ENCODE peak calls at places on chromosomes 3 and 15, in six cellular contexts. V is stomach; R is fibroblast of the aortic adventitia; W is progenitor cell of endocrine pancreas; O is CD8-positive, alpha-beta T cell; P is testis. Y is an unnamed sample.

GRCh38 chr3:172280406-172281051 is 167.7 kb downstream of the GHSR start:
- DNase-seq in R (peak; percentile 88), V (no peak), P (no peak), W (no peak), O (no peak), Y (no peak)

GRCh38 chr3:46500631-46501377 is 3.0 kb downstream of the RTP3 start:
- DNase-seq in W (no peak), V (no peak), P (no peak), R (peak; percentile 94), O (no peak), Y (no peak)

GRCh38 chr3:82080792-82081191 is 319.3 kb upstream of the GBE1 start:
- DNase-seq in P (no peak), R (peak; percentile 25), O (no peak), V (no peak), W (no peak), Y (no peak)

GRCh38 chr3:173660645-173661299 is 263.2 kb downstream of the NLGN1 start:
- DNase-seq in V (no peak), O (no peak), P (no peak), W (no peak), R (peak; percentile 19), Y (no peak)

GRCh38 chr15:58515807-58516206 is 84.0 kb downstream of the LIPC start:
- DNase-seq in P (no peak), R (no peak), V (no peak), O (no peak), W (no peak), Y (no peak)

GRCh38 chr3:45890405-45890804 is 4.1 kb downstream of the CCR9 start:
- DNase-seq in W (no peak), O (no peak), R (no peak), P (peak; percentile 20), V (no peak), Y (no peak)

GRCh38 chr15:43204016-43204901 is 16.6 kb downstream of the EPB42 start:
- DNase-seq in P (peak; percentile 74), R (peak; percentile 68), V (peak; percentile 57), O (peak; percentile 15), W (no peak), Y (no peak)

GRCh38 chr3:185760091-185760490 is 64.8 kb downstream of the IGF2BP2 start:
- DNase-seq in P (no peak), V (no peak), W (no peak), R (no peak), O (no peak), Y (no peak)

GRCh38 chr15:68186671-68187397 is 18.3 kb downstream of the CALML4 start:
- DNase-seq in V (no peak), P (no peak), W (no peak), R (peak; percentile 85), O (no peak), Y (no peak)

GRCh38 chr3:10951295-10951926 is 41.1 kb upstream of the SLC6A1 start:
- DNase-seq in R (no peak), P (no peak), V (no peak), O (no peak), W (no peak), Y (no peak)

GRCh38 chr15:45747426-45747825 is 112.6 kb downstream of the SQOR start:
- DNase-seq in R (no peak), P (no peak), O (no peak), V (no peak), W (no peak), Y (no peak)

GRCh38 chr15:45091161-45091560 is 22.8 kb downstream of the DUOX2 start:
- DNase-seq in R (peak; percentile 46), W (no peak), V (no peak), P (no peak), O (no peak), Y (no peak)

GRCh38 chr3:195263193-195263924 is 7.6 kb downstream of the XXYLT1 start:
- DNase-seq in P (no peak), W (no peak), R (no peak), O (no peak), V (no peak), Y (peak; percentile 58)

GRCh38 chr3:52295809-52296208 is 8.2 kb downstream of the GLYCTK start:
- DNase-seq in V (no peak), W (no peak), P (no peak), R (no peak), O (no peak), Y (no peak)

GRCh38 chr3:142165194-142165593 is 15.8 kb upstream of the TFDP2 start:
- DNase-seq in W (no peak), R (no peak), V (no peak), O (no peak), P (no peak), Y (no peak)

GRCh38 chr3:68116580-68116979 is 462.2 kb upstream of the SUCLG2 start:
- DNase-seq in W (no peak), R (no peak), P (no peak), V (no peak), O (no peak), Y (no peak)

GRCh38 chr15:50452927-50453326 is 28.7 kb downstream of the USP8 start:
- DNase-seq in O (no peak), P (no peak), R (peak; percentile 38), V (no peak), W (no peak), Y (no peak)

DNA sequence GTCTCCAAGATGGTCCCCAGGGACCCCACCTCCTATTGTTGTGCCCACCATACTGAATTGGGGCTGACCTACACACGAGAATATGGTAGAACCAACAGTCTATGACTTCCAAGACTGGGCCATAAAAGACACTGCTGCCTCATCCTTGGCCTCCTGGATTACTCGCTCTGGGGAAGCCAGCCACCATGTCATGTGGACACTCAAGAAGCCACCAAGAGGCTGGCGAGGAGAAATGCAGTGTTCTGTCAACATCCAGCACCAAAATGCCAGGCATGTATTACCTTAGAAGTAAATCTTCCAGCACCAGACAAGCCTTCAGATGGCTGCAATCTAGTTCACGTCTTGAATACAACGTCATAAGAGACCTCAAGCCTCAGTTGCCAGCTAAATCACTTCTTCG is 17.1 kb upstream of the TPM1 start:
- DNase-seq in O (no peak), V (no peak), R (no peak), P (no peak), W (no peak), Y (no peak)
- TF ChIP-seq CTCF in O (no peak), V (no peak), R (no peak), P (no peak), W (no peak), Y (no peak)

DNA sequence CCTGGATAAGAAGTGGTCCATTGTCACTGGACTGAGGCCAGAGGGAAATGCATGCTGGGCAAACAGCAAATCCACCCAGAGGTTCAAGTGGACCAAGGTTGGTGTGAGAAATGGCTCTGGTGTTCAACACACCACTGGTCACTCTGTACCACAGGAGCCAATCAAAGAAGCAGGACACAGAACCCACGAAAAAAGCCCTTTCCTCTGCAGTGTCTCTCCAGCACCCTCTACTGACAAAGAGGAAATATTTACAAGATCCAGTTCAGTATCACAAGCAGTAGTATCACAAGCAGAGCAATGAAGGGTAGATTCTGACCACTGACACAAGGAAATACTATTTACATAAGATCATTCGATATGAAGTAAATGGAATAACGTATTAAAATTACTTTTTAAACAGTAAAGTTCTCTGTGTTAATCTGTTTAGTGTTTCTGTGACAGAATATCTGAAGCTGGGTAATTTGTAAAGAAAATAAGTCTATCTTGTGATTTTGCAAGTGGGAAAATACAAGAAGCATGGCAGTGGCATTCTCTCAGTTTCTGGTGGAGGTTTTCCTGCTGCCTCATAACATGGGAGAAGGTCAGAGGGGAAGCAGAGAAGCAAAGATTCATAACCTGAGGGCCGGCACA is 390.7 kb downstream of the EFHB start:
- DNase-seq in P (peak; percentile 27), R (no peak), W (no peak), O (no peak), V (no peak), Y (no peak)
- TF ChIP-seq CTCF in P (peak; percentile 39), R (no peak), W (peak; percentile 58), O (no peak), V (no peak), Y (peak; percentile 72)

GRCh38 chr3:148716657-148717056 is 19.0 kb downstream of the AGTR1 start:
- DNase-seq in O (no peak), P (no peak), R (no peak), W (no peak), V (no peak), Y (no peak)
- TF ChIP-seq CTCF in O (no peak), P (no peak), R (peak; percentile 18), W (no peak), V (no peak), Y (peak; percentile 57)

GRCh38 chr3:39404943-39405686 is 1.4 kb upstream of the RPSA start:
- DNase-seq in R (no peak), W (no peak), P (no peak), V (no peak), O (no peak), Y (no peak)
- TF ChIP-seq CTCF in R (no peak), W (no peak), P (no peak), V (no peak), O (no peak), Y (no peak)

GRCh38 chr15:40953713-40954074 is 423 bp downstream of the CHAC1 start:
- DNase-seq in O (no peak), V (no peak), R (no peak), W (no peak), P (no peak), Y (no peak)
- TF ChIP-seq CTCF in O (no peak), V (no peak), R (no peak), W (no peak), P (no peak), Y (no peak)

GRCh38 chr15:40251455-40252140 is 12.7 kb downstream of the PAK6 start:
- DNase-seq in V (no peak), O (no peak), W (no peak), P (no peak), R (no peak), Y (no peak)

GRCh38 chr15:40252438-40253178 is 13.7 kb downstream of the PAK6 start:
- DNase-seq in R (no peak), W (peak; percentile 43), P (peak; percentile 74), V (peak; percentile 70), O (no peak), Y (no peak)

GRCh38 chr15:40250771-40251454 is 12.1 kb downstream of the PAK6 start:
- DNase-seq in P (no peak), R (no peak), W (no peak), V (no peak), O (no peak), Y (no peak)

GRCh38 chr15:40253179-40253790 is 14.4 kb downstream of the PAK6 start:
- DNase-seq in O (no peak), P (no peak), V (no peak), W (no peak), R (no peak), Y (no peak)

DNA sequence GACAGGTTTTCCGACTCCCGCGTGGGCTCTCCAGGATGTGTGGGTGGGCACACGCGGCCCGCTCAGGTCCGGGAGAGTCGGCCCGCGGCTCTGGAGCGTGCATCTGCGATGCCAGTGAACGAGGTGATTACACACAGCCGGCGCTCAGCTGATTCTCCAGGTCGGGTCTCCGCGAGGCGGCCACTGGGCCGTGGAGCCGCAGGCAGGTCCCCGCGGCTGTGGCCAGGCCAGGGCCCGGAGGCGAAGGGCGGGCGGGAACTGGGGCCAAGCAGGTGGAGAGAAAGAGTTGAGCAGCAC is 13.2 kb downstream of the PAK6 start:
- DNase-seq in W (no peak), O (no peak), R (no peak), V (no peak), P (no peak), Y (no peak)
- TF ChIP-seq CTCF in W (no peak), O (no peak), R (no peak), V (no peak), P (no peak), Y (no peak)

GRCh38 chr3:177753498-177754155 is 556.3 kb upstream of the TBL1XR1 start:
- DNase-seq in V (no peak), R (peak; percentile 39), W (no peak), P (peak; percentile 69), O (no peak), Y (no peak)
- TF ChIP-seq CTCF in V (no peak), R (no peak), W (no peak), P (no peak), O (no peak), Y (no peak)

GRCh38 chr3:56347219-56347871 is 120.9 kb downstream of the ERC2 start:
- DNase-seq in R (no peak), V (peak; percentile 45), O (no peak), W (peak; percentile 10), P (peak; percentile 49), Y (no peak)
- TF ChIP-seq CTCF in R (peak; percentile 24), V (no peak), O (no peak), W (peak; percentile 49), P (peak; percentile 29), Y (peak; percentile 65)